ENCODE peak calls at places on chromosome 7, in five cellular contexts. Q, E, W, M and O are unnamed samples.

GRCh38 chr7:135743907-135744789 is 4.5 kb downstream of the FAM180A start:
- DNase-seq in Q (peak; percentile 62), E (no peak), W (no peak), M (no peak), O (peak; percentile 75)

GRCh38 chr7:24284699-24285506 is 913 bp downstream of the NPY start:
- DNase-seq in Q (no peak), E (peak; percentile 10), W (no peak), M (no peak), O (no peak)

GRCh38 chr7:46383605-46384004 is 462.5 kb upstream of the IGFBP3 start:
- DNase-seq in Q (peak; percentile 87), E (no peak), W (no peak), M (no peak), O (peak; percentile 58)

GRCh38 chr7:16586081-16586874 is 59.3 kb downstream of the ANKMY2 start:
- DNase-seq in Q (no peak), E (no peak), W (no peak), M (no peak), O (no peak)

GRCh38 chr7:81515009-81515408 is 254.8 kb downstream of the HGF start:
- DNase-seq in Q (peak; percentile 82), E (no peak), W (no peak), M (no peak), O (peak; percentile 49)

GRCh38 chr7:81155654-81156373 is 237.0 kb upstream of the SEMA3C start:
- DNase-seq in Q (no peak), E (no peak), W (no peak), M (no peak), O (no peak)

GRCh38 chr7:94763268-94763667 is 107.3 kb upstream of the SGCE start:
- DNase-seq in Q (peak; percentile 25), E (no peak), W (no peak), M (no peak), O (no peak)

GRCh38 chr7:133139350-133139749 is 57.5 kb upstream of the CHCHD3 start:
- DNase-seq in Q (peak; percentile 64), E (no peak), W (no peak), M (no peak), O (peak; percentile 49)

GRCh38 chr7:49980414-49980813 is 112.6 kb downstream of the ZPBP start:
- DNase-seq in Q (no peak), E (no peak), W (no peak), M (no peak), O (no peak)

GRCh38 chr7:100166966-100167911 is 1.2 kb downstream of the GAL3ST4 start:
- DNase-seq in Q (no peak), E (no peak), W (no peak), M (no peak), O (no peak)

GRCh38 chr7:51324206-51324884 is 7.7 kb upstream of the COBL start:
- DNase-seq in Q (peak; percentile 34), E (no peak), W (no peak), M (no peak), O (no peak)

GRCh38 chr7:148763622-148764021 is 64.9 kb downstream of the CUL1 start:
- DNase-seq in Q (peak; percentile 54), E (no peak), W (no peak), M (no peak), O (peak; percentile 55)

GRCh38 chr7:157211710-157212109 is 73.0 kb downstream of the UBE3C start:
- DNase-seq in Q (peak; percentile 72), E (no peak), W (no peak), M (no peak), O (peak; percentile 96)

GRCh38 chr7:1858435-1859265 is 188.6 kb downstream of the ELFN1 start:
- DNase-seq in Q (no peak), E (no peak), W (no peak), M (no peak), O (no peak)

GRCh38 chr7:150402671-150403321 is 23.7 kb downstream of the ZNF775 start:
- DNase-seq in Q (no peak), E (no peak), W (no peak), M (no peak), O (no peak)